ENCODE peak calls at places on chromosomes 6 and 20, in six cellular contexts. Y, P, W, H, Z and R are unnamed samples.

GRCh38 chr6:143823463-143824006 is 19.6 kb upstream of the LTV1 start:
- DNase-seq in Y (no peak), Z (peak), W (no peak), P (no peak), H (no peak), R (no peak)

GRCh38 chr20:20440473-20440872 is 72.6 kb downstream of the INSM1 start:
- DNase-seq in Y (no peak), W (no peak), P (no peak), H (no peak), Z (no peak), R (no peak)

GRCh38 chr6:15254074-15254975 is 8.5 kb downstream of the JARID2 start:
- DNase-seq in Y (no peak), H (no peak), P (no peak), Z (no peak), W (no peak), R (no peak)

GRCh38 chr6:156887623-156888269 is 110.6 kb downstream of the ARID1B start:
- DNase-seq in P (no peak), Y (no peak), H (no peak), W (no peak), Z (no peak), R (no peak)

GRCh38 chr6:90068264-90068663 is 174.0 kb downstream of the GJA10 start:
- DNase-seq in W (no peak), Y (no peak), Z (peak), H (peak), P (no peak), R (peak)

GRCh38 chr6:99592900-99593299 is 13.7 kb upstream of the PRDM13 start:
- DNase-seq in H (no peak), P (no peak), Y (no peak), W (no peak), Z (peak), R (no peak)

GRCh38 chr20:45867811-45868176 is 10.4 kb downstream of the ZSWIM3 start:
- DNase-seq in H (no peak), Z (peak), W (no peak), Y (no peak), P (peak), R (no peak)

GRCh38 chr6:133223458-133224014 is 17.6 kb upstream of the EYA4 start:
- DNase-seq in Y (no peak), P (no peak), Z (no peak), H (no peak), W (no peak), R (no peak)

GRCh38 chr6:136657629-136658028 is 107.4 kb upstream of the MAP7 start:
- DNase-seq in Z (peak), P (no peak), Y (no peak), H (no peak), W (no peak), R (no peak)

DNA sequence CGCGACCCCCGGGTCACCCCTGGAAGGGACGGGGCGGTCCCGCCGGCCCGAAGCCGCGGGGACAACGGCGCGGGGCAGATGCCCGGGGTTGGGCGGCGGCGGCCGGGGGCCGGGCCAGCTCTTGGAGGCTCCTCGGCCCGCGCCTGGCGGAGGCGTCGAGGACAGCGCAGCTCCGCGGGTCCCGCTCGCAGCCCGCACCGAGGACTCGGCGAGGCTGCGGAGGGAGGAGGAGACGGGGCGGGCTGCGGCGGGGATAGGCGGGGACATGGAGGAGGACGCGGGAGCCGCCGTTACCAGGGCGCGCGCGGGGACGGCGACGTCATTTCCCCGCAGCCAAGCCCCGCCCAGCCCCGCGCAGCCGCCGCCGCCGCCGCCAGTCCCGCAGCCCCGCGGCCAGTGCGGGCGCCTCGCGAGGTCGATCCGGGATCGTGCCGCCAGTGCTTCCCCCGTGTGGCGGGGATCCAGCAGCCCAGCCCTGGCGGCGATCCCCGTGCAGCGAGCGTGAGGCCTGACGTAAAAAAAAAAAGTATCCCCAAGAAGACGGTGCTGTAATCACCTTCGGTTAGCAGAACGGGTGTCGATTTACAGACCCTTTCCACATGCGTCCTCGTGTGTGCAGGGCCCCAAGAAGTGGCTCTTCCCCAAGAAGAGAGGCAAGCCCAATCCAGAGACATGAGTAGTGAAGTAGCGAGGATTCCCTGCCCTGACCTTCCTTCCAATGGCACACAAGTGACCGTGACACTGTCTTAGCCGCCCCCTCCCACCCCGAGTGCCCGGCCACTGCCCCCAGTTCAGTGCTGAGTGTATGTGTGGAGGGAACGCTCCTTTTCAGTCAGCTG is at the start of gene FAM184A:
- DNase-seq in H (peak), Z (peak), W (peak), P (no peak), Y (peak), R (no peak)
- TF ChIP-seq CTCF in H (no peak), Z (no peak), W (no peak), P (peak), Y (no peak), R (peak)

GRCh38 chr20:52105573-52106422 is 85.8 kb downstream of the ZFP64 start:
- DNase-seq in W (peak), H (no peak), P (peak), Y (no peak), Z (peak), R (no peak)
- TF ChIP-seq CTCF in W (no peak), H (no peak), P (peak), Y (no peak), Z (peak), R (peak)

DNA sequence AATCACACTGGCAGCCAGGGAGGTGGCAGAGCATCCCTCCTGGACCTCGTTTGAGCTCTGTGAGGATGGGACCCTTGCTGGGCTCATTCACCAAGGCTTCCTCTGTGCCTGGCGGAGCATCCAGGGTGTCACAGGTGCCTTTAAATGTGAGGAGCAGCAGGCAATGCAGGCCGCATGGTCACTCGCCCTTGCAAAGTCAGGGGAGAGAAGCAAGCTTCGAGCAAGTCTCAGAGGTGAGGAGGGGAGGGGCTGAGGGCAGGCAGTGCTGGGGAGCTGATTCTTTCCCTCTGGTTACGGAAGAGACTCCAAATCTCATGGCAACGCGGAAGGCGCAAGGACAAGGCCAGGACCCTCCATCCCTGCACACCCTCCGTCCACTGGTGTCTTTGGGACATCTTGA is 182.7 kb upstream of the PMEPA1 start:
- DNase-seq in Y (no peak), H (no peak), Z (no peak), W (no peak), P (no peak), R (no peak)
- TF ChIP-seq CTCF in Y (no peak), H (no peak), Z (no peak), W (no peak), P (no peak), R (no peak)

DNA sequence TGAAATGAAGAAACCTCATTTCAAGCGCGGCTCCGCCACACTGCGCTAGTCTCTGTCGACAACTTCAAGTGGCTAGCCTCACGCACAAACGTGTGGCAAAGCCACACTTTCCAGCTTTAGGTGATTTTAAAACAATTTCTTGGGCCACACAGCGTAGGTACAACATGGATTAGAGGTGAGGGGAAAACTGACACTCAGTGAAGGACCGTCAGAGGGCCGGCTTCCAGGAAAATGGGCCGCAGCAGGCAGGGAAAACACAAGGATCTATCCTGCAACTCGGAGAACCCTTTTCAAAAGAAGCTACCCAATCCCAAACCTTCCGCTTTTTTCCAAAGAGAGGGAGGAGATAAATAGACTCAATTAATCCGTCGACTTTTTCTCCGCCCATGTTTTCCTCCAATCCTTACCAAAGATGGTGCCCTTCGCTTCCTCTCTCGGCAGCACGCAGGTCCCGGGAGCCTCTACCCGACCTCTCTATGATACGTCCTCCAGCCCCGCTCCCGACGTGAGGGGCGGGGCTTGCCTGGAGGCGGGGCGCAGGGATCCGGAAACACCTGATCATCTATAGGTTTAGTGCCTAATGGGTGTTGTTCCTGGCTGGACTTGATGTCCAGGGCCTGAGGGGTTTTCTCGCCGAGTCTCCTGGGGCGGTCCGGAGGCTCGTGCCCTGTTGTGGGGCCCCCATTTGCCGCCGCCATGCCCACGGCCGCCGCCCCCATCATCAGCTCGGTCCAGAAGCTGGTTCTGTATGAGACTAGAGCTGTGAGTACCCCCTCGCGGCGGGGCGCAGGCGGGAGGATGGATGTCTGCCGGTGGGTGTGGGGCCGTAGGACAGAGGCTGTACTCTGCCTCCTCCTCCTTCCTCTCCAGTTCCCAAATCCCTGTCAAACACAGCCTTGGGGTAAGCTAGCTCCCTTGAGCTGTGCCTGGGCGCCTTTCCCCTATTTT is at the start of the genes AK9 and FIG4:
- DNase-seq in Y (peak), Z (peak), H (peak), P (peak), W (peak), R (peak)
- TF ChIP-seq CTCF in Y (no peak), Z (peak), H (no peak), P (peak), W (no peak), R (peak)